ENCODE peak calls at places on chromosome 7, in five cellular contexts. One of them, this sample, is unnamed.

GRCh38 chr7:81632418-81632817 is 137.4 kb downstream of the HGF start:
- DNase-seq in mucosa of descending colon: no peak
- DNase-seq in HepG2: no peak
- DNase-seq in cardiac muscle cell: no peak
- DNase-seq in endothelial cell: no peak
- DNase-seq in this sample: no peak

GRCh38 chr7:24786306-24786705 is 29.0 kb upstream of the GSDME start:
- DNase-seq in mucosa of descending colon: no peak
- DNase-seq in HepG2: no peak
- DNase-seq in cardiac muscle cell: no peak
- DNase-seq in endothelial cell: no peak
- DNase-seq in this sample: no peak

GRCh38 chr7:22854158-22855048 is 31.8 kb upstream of the TOMM7 start:
- DNase-seq in mucosa of descending colon: peak; percentile 88
- DNase-seq in HepG2: peak; percentile 74
- DNase-seq in cardiac muscle cell: peak; percentile 87
- DNase-seq in endothelial cell: peak; percentile 52
- DNase-seq in this sample: peak; percentile 78

GRCh38 chr7:35482231-35482630 is 212.7 kb downstream of the HERPUD2 start:
- DNase-seq in mucosa of descending colon: no peak
- DNase-seq in HepG2: no peak
- DNase-seq in cardiac muscle cell: no peak
- DNase-seq in endothelial cell: no peak
- DNase-seq in this sample: peak; percentile 9

GRCh38 chr7:30735631-30736030 is 16.3 kb upstream of the INMT start:
- DNase-seq in mucosa of descending colon: no peak
- DNase-seq in HepG2: no peak
- DNase-seq in cardiac muscle cell: no peak
- DNase-seq in endothelial cell: no peak
- DNase-seq in this sample: no peak

GRCh38 chr7:21059069-21059468 is 272.4 kb upstream of the SP8 start:
- DNase-seq in mucosa of descending colon: no peak
- DNase-seq in HepG2: no peak
- DNase-seq in cardiac muscle cell: no peak
- DNase-seq in endothelial cell: no peak
- DNase-seq in this sample: no peak

GRCh38 chr7:80711521-80711920 is 73.1 kb downstream of the CD36 start:
- DNase-seq in mucosa of descending colon: no peak
- DNase-seq in HepG2: no peak
- DNase-seq in cardiac muscle cell: no peak
- DNase-seq in endothelial cell: no peak
- DNase-seq in this sample: no peak

GRCh38 chr7:229184-229964 is 37.0 kb downstream of the FAM20C start:
- DNase-seq in mucosa of descending colon: peak; percentile 73
- DNase-seq in HepG2: no peak
- DNase-seq in cardiac muscle cell: no peak
- DNase-seq in endothelial cell: no peak
- DNase-seq in this sample: no peak

GRCh38 chr7:102426268-102427031 is 6.9 kb upstream of the ORAI2 start:
- DNase-seq in mucosa of descending colon: peak; percentile 79
- DNase-seq in HepG2: no peak
- DNase-seq in cardiac muscle cell: no peak
- DNase-seq in endothelial cell: no peak
- DNase-seq in this sample: no peak

GRCh38 chr7:39621261-39621660 is 2.1 kb upstream of the RALA start:
- DNase-seq in mucosa of descending colon: no peak
- DNase-seq in HepG2: no peak
- DNase-seq in cardiac muscle cell: no peak
- DNase-seq in endothelial cell: no peak
- DNase-seq in this sample: no peak

GRCh38 chr7:129741011-129741410 is 129.5 kb downstream of the NRF1 start:
- DNase-seq in mucosa of descending colon: no peak
- DNase-seq in HepG2: no peak
- DNase-seq in cardiac muscle cell: no peak
- DNase-seq in endothelial cell: no peak
- DNase-seq in this sample: no peak

GRCh38 chr7:66050990-66051424 is 24.6 kb upstream of the ASL start:
- DNase-seq in mucosa of descending colon: no peak
- DNase-seq in HepG2: peak; percentile 82
- DNase-seq in cardiac muscle cell: peak; percentile 50
- DNase-seq in endothelial cell: no peak
- DNase-seq in this sample: no peak

GRCh38 chr7:76513817-76514799 is 3.8 kb downstream of the UPK3B start:
- DNase-seq in mucosa of descending colon: peak; percentile 42
- DNase-seq in HepG2: no peak
- DNase-seq in cardiac muscle cell: no peak
- DNase-seq in endothelial cell: no peak
- DNase-seq in this sample: no peak

GRCh38 chr7:2106920-2107319 is 125.8 kb downstream of the MAD1L1 start:
- DNase-seq in mucosa of descending colon: no peak
- DNase-seq in HepG2: no peak
- DNase-seq in cardiac muscle cell: no peak
- DNase-seq in endothelial cell: no peak
- DNase-seq in this sample: no peak

GRCh38 chr7:82335927-82336326 is 107.7 kb downstream of the CACNA2D1 start:
- DNase-seq in mucosa of descending colon: no peak
- DNase-seq in HepG2: no peak
- DNase-seq in cardiac muscle cell: peak; percentile 18
- DNase-seq in endothelial cell: no peak
- DNase-seq in this sample: no peak

GRCh38 chr7:75889826-75890225 is 11.0 kb downstream of the RHBDD2 start:
- DNase-seq in mucosa of descending colon: no peak
- DNase-seq in HepG2: no peak
- DNase-seq in cardiac muscle cell: no peak
- DNase-seq in endothelial cell: no peak
- DNase-seq in this sample: no peak

GRCh38 chr7:32762894-32763293 is 128.7 kb downstream of the KBTBD2 start:
- DNase-seq in mucosa of descending colon: no peak
- DNase-seq in HepG2: no peak
- DNase-seq in cardiac muscle cell: no peak
- DNase-seq in endothelial cell: peak; percentile 18
- DNase-seq in this sample: peak; percentile 26

GRCh38 chr7:127578036-127578684 is 7.2 kb downstream of the GCC1 start:
- DNase-seq in mucosa of descending colon: no peak
- DNase-seq in HepG2: peak; percentile 20
- DNase-seq in cardiac muscle cell: no peak
- DNase-seq in endothelial cell: no peak
- DNase-seq in this sample: no peak

GRCh38 chr7:117172283-117172682 is 150.6 kb downstream of the WNT2 start:
- DNase-seq in mucosa of descending colon: no peak
- DNase-seq in HepG2: no peak
- DNase-seq in cardiac muscle cell: no peak
- DNase-seq in endothelial cell: no peak
- DNase-seq in this sample: no peak

GRCh38 chr7:137342340-137342739 is 1.2 kb downstream of the PTN start:
- DNase-seq in mucosa of descending colon: no peak
- DNase-seq in HepG2: no peak
- DNase-seq in cardiac muscle cell: no peak
- DNase-seq in endothelial cell: no peak
- DNase-seq in this sample: no peak

GRCh38 chr7:154917214-154918160 is 85.4 kb downstream of the PAXIP1 start:
- DNase-seq in mucosa of descending colon: no peak
- DNase-seq in HepG2: no peak
- DNase-seq in cardiac muscle cell: no peak
- DNase-seq in endothelial cell: no peak
- DNase-seq in this sample: no peak

GRCh38 chr7:8131694-8132605 is 130.0 kb downstream of the ICA1 start:
- DNase-seq in mucosa of descending colon: no peak
- DNase-seq in HepG2: no peak
- DNase-seq in cardiac muscle cell: no peak
- DNase-seq in endothelial cell: no peak
- DNase-seq in this sample: no peak

GRCh38 chr7:138538518-138538917 is 78.5 kb downstream of the TRIM24 start:
- DNase-seq in mucosa of descending colon: no peak
- DNase-seq in HepG2: no peak
- DNase-seq in cardiac muscle cell: no peak
- DNase-seq in endothelial cell: no peak
- DNase-seq in this sample: no peak

GRCh38 chr7:152120210-152120609 is 94.7 kb downstream of the GALNT11 start:
- DNase-seq in mucosa of descending colon: no peak
- DNase-seq in HepG2: no peak
- DNase-seq in cardiac muscle cell: no peak
- DNase-seq in endothelial cell: no peak
- DNase-seq in this sample: no peak

GRCh38 chr7:143345428-143345900 is 17.0 kb downstream of the FAM131B start:
- DNase-seq in mucosa of descending colon: peak; percentile 76
- DNase-seq in HepG2: no peak
- DNase-seq in cardiac muscle cell: peak; percentile 72
- DNase-seq in endothelial cell: peak; percentile 74
- DNase-seq in this sample: peak; percentile 78

GRCh38 chr7:36261019-36261754 is 108.1 kb downstream of the EEPD1 start:
- DNase-seq in mucosa of descending colon: no peak
- DNase-seq in HepG2: no peak
- DNase-seq in cardiac muscle cell: no peak
- DNase-seq in endothelial cell: no peak
- DNase-seq in this sample: no peak

GRCh38 chr7:17907014-17907413 is 33.3 kb downstream of the SNX13 start:
- DNase-seq in mucosa of descending colon: no peak
- DNase-seq in HepG2: no peak
- DNase-seq in cardiac muscle cell: no peak
- DNase-seq in endothelial cell: no peak
- DNase-seq in this sample: no peak

GRCh38 chr7:105098863-105099515 is 85.0 kb downstream of the KMT2E start:
- DNase-seq in mucosa of descending colon: no peak
- DNase-seq in HepG2: no peak
- DNase-seq in cardiac muscle cell: no peak
- DNase-seq in endothelial cell: no peak
- DNase-seq in this sample: no peak

DNA sequence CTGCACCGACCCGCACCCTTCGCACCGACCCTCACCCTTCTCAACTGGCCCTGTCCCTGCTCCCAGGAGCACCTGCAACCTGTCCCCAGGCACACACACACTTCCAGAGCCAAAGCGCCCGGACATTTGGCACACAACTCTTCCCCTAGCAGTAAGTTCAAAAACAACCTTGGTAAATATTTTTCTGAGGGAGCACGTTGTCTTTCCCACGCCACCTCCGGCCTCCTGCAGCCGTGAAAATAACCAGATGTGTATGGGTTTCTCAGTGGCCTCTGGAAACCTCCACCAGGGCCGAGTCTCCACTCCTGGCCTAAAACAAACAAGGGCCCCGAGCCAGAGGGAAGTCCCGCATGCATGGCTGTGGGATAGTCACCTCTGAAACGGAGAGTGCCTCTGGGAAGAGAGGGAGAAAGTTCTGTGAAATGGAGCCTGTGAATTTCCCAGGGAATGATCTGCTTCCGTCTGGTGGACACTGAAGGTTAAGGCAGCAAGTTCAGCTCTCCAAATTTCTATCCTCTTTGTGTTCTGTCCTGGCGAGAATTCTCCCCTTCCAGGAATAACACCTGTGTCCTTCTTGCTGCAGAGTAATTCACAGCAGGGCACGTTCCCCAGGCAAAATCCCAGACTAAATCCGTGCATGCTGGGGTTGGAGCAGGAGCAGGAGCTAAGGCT is 15.8 kb downstream of the PODXL start:
- DNase-seq in mucosa of descending colon: no peak
- DNase-seq in HepG2: peak; percentile 22
- DNase-seq in cardiac muscle cell: no peak
- DNase-seq in endothelial cell: no peak
- DNase-seq in this sample: no peak
- TF ChIP-seq CTCF in mucosa of descending colon: no peak
- TF ChIP-seq CTCF in HepG2: no peak
- TF ChIP-seq CTCF in cardiac muscle cell: peak; percentile 11
- TF ChIP-seq CTCF in endothelial cell: no peak
- TF ChIP-seq CTCF in this sample: no peak

DNA sequence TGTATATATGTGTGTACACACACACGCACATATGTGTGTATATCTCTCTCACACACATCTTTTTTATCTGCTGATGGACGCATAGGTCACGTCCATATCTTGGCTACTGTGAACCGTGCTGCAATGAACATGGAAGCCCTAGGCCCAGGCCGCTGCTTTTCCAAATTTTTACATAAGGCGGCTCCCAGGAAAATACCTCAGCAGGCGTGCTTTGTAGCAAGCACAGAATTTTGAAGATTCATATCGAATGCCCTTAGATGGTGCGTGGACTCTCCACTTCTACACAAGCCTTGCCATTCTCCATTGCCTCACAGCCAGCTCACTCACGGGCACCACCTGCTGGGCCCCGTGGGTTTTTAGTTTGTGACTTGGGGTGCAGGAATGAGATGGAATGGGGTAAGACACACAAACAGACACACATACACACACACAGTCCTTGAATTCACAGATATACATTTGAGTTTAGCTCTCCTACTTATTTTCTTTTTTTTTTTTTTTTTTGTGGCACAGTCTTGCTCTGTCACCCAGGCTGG is 57.9 kb upstream of the RNF32 start:
- DNase-seq in mucosa of descending colon: no peak
- DNase-seq in HepG2: no peak
- DNase-seq in cardiac muscle cell: no peak
- DNase-seq in endothelial cell: no peak
- DNase-seq in this sample: no peak
- TF ChIP-seq CTCF in mucosa of descending colon: no peak
- TF ChIP-seq CTCF in HepG2: no peak
- TF ChIP-seq CTCF in cardiac muscle cell: no peak
- TF ChIP-seq CTCF in endothelial cell: no peak
- TF ChIP-seq CTCF in this sample: no peak

DNA sequence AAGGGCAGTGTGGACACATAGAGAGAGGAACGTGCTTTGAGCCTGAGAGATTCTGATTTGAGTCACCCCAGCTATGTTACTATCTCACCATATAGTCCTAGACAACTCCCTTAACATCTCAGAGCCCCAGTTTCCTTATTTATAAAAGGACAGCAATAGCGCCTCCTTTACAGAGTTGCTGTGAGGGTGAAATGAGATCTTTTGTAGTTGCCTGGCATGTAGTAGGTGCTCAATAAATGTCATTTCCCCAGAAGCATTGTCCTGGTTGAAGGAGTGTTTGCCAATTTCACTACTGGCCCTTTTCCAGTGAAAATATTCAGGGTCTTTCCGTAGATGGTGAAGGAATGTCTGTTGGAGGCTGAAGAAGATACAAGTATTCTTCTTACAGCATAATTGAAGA is 51.3 kb upstream of the FAM180A start:
- DNase-seq in mucosa of descending colon: no peak
- DNase-seq in HepG2: no peak
- DNase-seq in cardiac muscle cell: no peak
- DNase-seq in endothelial cell: no peak
- DNase-seq in this sample: no peak
- TF ChIP-seq CTCF in mucosa of descending colon: no peak
- TF ChIP-seq CTCF in HepG2: no peak
- TF ChIP-seq CTCF in cardiac muscle cell: no peak
- TF ChIP-seq CTCF in endothelial cell: no peak
- TF ChIP-seq CTCF in this sample: no peak

GRCh38 chr7:123718773-123719480 is 29.9 kb downstream of the WASL start:
- DNase-seq in mucosa of descending colon: no peak
- DNase-seq in HepG2: no peak
- DNase-seq in cardiac muscle cell: no peak
- DNase-seq in endothelial cell: no peak
- DNase-seq in this sample: no peak

GRCh38 chr7:123717689-123718088 is 31.1 kb downstream of the WASL start:
- DNase-seq in mucosa of descending colon: no peak
- DNase-seq in HepG2: no peak
- DNase-seq in cardiac muscle cell: no peak
- DNase-seq in endothelial cell: no peak
- DNase-seq in this sample: no peak

GRCh38 chr7:123715198-123715597 is 33.6 kb downstream of the WASL start:
- DNase-seq in mucosa of descending colon: no peak
- DNase-seq in HepG2: peak; percentile 23
- DNase-seq in cardiac muscle cell: no peak
- DNase-seq in endothelial cell: no peak
- DNase-seq in this sample: no peak

GRCh38 chr7:123715793-123716192 is 33.0 kb downstream of the WASL start:
- DNase-seq in mucosa of descending colon: no peak
- DNase-seq in HepG2: no peak
- DNase-seq in cardiac muscle cell: no peak
- DNase-seq in endothelial cell: no peak
- DNase-seq in this sample: no peak

GRCh38 chr7:123716877-123717276 is 31.9 kb downstream of the WASL start:
- DNase-seq in mucosa of descending colon: no peak
- DNase-seq in HepG2: no peak
- DNase-seq in cardiac muscle cell: no peak
- DNase-seq in endothelial cell: no peak
- DNase-seq in this sample: no peak
- TF ChIP-seq CTCF in mucosa of descending colon: no peak
- TF ChIP-seq CTCF in HepG2: no peak
- TF ChIP-seq CTCF in cardiac muscle cell: no peak
- TF ChIP-seq CTCF in endothelial cell: no peak
- TF ChIP-seq CTCF in this sample: no peak